ENCODE peak calls at places on chromosome 11, in eight cellular contexts. E is GM23338, Q is HL-60, V is K562, U is SK-N-SH, K is HepG2, H is HCT116, L is GM12878. F is an unnamed sample.

GRCh38 chr11:76629853-76630599 is 40.5 kb downstream of the LRRC32 start:
- DNase-seq in E (peak; percentile 37), V (no peak), H (no peak), L (no peak), Q (peak; percentile 68), K (no peak), U (no peak), F (no peak)

GRCh38 chr11:70470127-70470526 is 71.8 kb downstream of the CTTN start:
- DNase-seq in U (no peak), Q (peak; percentile 18), L (peak; percentile 61), E (no peak), H (no peak), V (peak; percentile 17), K (no peak), F (no peak)

GRCh38 chr11:31408205-31408604 is 38.5 kb downstream of the DNAJC24 start:
- DNase-seq in Q (no peak), U (no peak), K (no peak), V (no peak), E (no peak), L (no peak), H (no peak), F (no peak)

GRCh38 chr11:88478136-88478785 is 140.7 kb upstream of the CTSC start:
- DNase-seq in Q (no peak), E (no peak), U (no peak), V (no peak), H (no peak), L (no peak), K (no peak), F (no peak)

GRCh38 chr11:93344855-93345333 is 14.4 kb downstream of the DEUP1 start:
- DNase-seq in V (no peak), U (no peak), Q (no peak), E (no peak), K (peak; percentile 9), L (no peak), H (no peak), F (no peak)

GRCh38 chr11:116698080-116698479 is 74.7 kb downstream of the BUD13 start:
- DNase-seq in K (no peak), Q (no peak), E (no peak), V (no peak), L (no peak), H (no peak), U (no peak), F (no peak)

GRCh38 chr11:34051349-34052035 is at the start of gene CAPRIN1:
- DNase-seq in U (peak; percentile 95), V (peak; percentile 87), H (peak; percentile 84), L (peak; percentile 65), K (peak; percentile 89), Q (peak; percentile 79), E (peak; percentile 93), F (peak; percentile 53)

GRCh38 chr11:28715726-28716125 is 607.5 kb downstream of the METTL15 start:
- DNase-seq in L (no peak), K (no peak), Q (no peak), V (no peak), H (no peak), U (no peak), E (peak; percentile 21), F (no peak)

GRCh38 chr11:84800755-84801346 is 826.3 kb downstream of the DLG2 start:
- DNase-seq in E (peak; percentile 39), K (peak; percentile 13), H (peak; percentile 12), Q (no peak), V (no peak), L (no peak), U (peak; percentile 12), F (no peak)

GRCh38 chr11:30254307-30255298 is 23.8 kb downstream of the FSHB start:
- DNase-seq in U (no peak), Q (no peak), L (no peak), H (no peak), K (no peak), V (no peak), E (no peak), F (no peak)

GRCh38 chr11:107472966-107473365 is 15.3 kb upstream of the CWF19L2 start:
- DNase-seq in K (no peak), V (no peak), L (no peak), H (no peak), U (no peak), Q (no peak), E (no peak), F (no peak)

GRCh38 chr11:94629741-94630140 is 62.6 kb downstream of the PIWIL4 start:
- DNase-seq in H (no peak), K (no peak), E (no peak), V (no peak), Q (no peak), L (no peak), U (no peak), F (no peak)

GRCh38 chr11:132549001-132549400 is 983.3 kb downstream of the OPCML start:
- DNase-seq in K (no peak), V (no peak), L (no peak), H (no peak), U (no peak), Q (no peak), E (no peak), F (no peak)

GRCh38 chr11:83006877-83007330 is 64.8 kb downstream of the RAB30 start:
- DNase-seq in U (peak; percentile 64), K (no peak), E (no peak), H (no peak), L (peak; percentile 75), Q (no peak), V (no peak), F (no peak)

GRCh38 chr11:78138694-78139421 is 568 bp downstream of the ALG8 start:
- DNase-seq in U (peak; percentile 44), K (no peak), L (peak; percentile 21), H (peak; percentile 4), V (peak; percentile 58), E (peak; percentile 61), Q (no peak), F (no peak)
- TF ChIP-seq CTCF in U (peak; percentile 18), K (no peak), L (no peak), H (peak; percentile 21), V (peak; percentile 38), E (no peak), Q (no peak), F (no peak)

DNA sequence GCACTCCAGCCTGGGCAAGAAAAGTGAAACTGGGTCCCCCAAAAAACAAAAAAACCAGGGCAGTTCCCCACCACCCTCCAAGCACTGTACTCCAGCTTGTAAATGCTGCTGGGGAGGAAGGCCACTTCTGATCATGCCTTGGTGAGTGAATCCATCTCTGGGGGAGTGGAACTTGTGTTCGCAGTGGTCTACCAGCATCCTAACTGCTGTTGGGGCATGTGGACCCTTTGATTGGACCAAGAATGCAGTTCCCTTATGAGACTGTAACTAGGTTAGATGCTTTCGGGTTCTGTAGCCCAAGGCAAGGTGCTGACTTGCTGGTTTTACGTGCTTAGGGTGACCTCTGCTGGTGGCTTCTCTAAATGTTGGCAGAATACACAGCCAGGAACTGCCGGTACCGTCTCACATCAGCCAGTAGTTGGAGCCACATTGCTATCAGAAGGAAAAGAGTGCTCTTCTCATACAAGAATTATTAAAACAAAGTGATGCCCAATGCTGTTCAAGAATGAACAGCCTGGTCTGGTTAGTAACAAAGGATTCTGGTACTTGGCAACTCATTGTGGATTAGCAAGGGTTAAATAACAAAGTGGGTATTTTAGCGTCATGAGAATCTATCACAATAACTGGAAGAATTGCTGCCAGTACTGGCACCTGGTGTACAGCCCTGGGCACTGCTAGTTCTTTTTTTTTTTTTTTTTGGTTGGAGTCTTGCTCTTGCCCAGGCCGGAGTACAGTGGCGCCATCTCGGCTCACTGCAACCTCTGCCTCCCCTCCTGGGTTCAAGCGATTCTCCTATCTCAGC is 13.0 kb downstream of the EIF1AD start:
- DNase-seq in K (peak; percentile 92), Q (peak; percentile 83), V (peak; percentile 75), E (peak; percentile 97), L (peak; percentile 90), U (peak; percentile 85), H (peak; percentile 95), F (peak; percentile 95)
- TF ChIP-seq POLR2AphosphoS5 in K (no peak), Q (no peak), V (no peak), E (no peak), L (no peak), U (no peak), H (peak; percentile 18), F (peak; percentile 69)

GRCh38 chr11:20529757-20530156 is 69.7 kb upstream of the SLC6A5 start:
- DNase-seq in U (no peak), K (no peak), V (no peak), Q (no peak), H (no peak), L (no peak), E (no peak), F (no peak)

GRCh38 chr11:20536784-20537183 is 62.6 kb upstream of the SLC6A5 start:
- DNase-seq in V (no peak), Q (no peak), L (no peak), H (no peak), E (no peak), K (no peak), U (peak; percentile 46), F (no peak)

GRCh38 chr11:20530942-20531703 is 68.3 kb upstream of the SLC6A5 start:
- DNase-seq in E (no peak), H (no peak), L (peak; percentile 24), Q (no peak), K (no peak), U (no peak), V (no peak), F (no peak)
- TF ChIP-seq REST in E (no peak), H (no peak), L (no peak), Q (no peak), K (no peak), U (no peak), V (no peak), F (no peak)

GRCh38 chr11:14125529-14125928 is 163.0 kb downstream of the SPON1 start:
- DNase-seq in K (no peak), L (no peak), V (no peak), E (no peak), Q (no peak), U (no peak), H (peak; percentile 36), F (no peak)

GRCh38 chr11:14124886-14125285 is 162.4 kb downstream of the SPON1 start:
- DNase-seq in L (no peak), K (no peak), E (no peak), U (no peak), H (no peak), Q (no peak), V (no peak), F (no peak)

GRCh38 chr11:14124345-14124744 is 161.8 kb downstream of the SPON1 start:
- DNase-seq in K (no peak), U (no peak), H (no peak), L (no peak), Q (no peak), E (no peak), V (no peak), F (no peak)

GRCh38 chr11:14132312-14132711 is 169.8 kb downstream of the SPON1 start:
- DNase-seq in E (no peak), V (no peak), K (no peak), U (peak; percentile 44), H (no peak), Q (no peak), L (no peak), F (no peak)

DNA sequence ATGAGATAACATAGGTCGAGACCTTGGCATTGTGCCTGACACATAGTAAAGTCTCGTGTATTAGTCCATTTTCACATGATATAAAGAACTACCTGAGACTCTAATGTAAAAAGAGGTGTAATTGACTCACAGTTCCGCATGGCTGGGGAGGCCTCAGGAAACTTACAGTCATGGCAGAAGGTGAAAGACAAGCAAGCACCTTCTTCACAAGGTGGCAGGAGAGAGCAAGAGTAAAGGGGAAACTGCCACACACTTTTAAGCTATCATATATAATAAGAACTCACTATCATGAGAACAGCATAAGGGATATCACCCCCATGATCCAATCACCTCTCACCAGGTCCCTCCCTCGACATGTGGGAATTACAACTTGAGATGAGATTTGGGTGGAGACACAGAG is 165.2 kb downstream of the SPON1 start:
- DNase-seq in Q (no peak), E (no peak), L (no peak), U (no peak), H (no peak), V (no peak), K (no peak), F (no peak)
- TF ChIP-seq CTCF in Q (no peak), E (peak; percentile 64), L (no peak), U (no peak), H (no peak), V (no peak), K (no peak), F (peak; percentile 13)

F was measured in Panc1.